ENCODE peak calls at places on chromosomes 11 and 22, in seven cellular contexts. E is GM13976; V is LoVo; I is T-helper 1 cell; R is activated T-cell treated with anti-CD3 and anti-CD28 coated beads for 48 hours; W is activated CD4-positive, CD25-positive, alpha-beta regulatory T cell; N is stimulated activated effector memory CD8-positive, alpha-beta T cell treated with anti-CD3 and anti-CD28 coated beads, Interleukin-12 subunit alpha, Interleukin-12 subunit beta, amount 100 ng/mL, for 72 hours. H is an unnamed sample.

GRCh38 chr11:72685560-72686480 is 11.6 kb upstream of the PDE2A start:
- DNase-seq in E (no peak), V (no peak), I (peak), R (peak), W (no peak), N (peak), H (no peak)

GRCh38 chr22:39959640-39960447 is at the start of gene TMA7B:
- DNase-seq in E (no peak), V (no peak), I (peak), R (no peak), W (no peak), N (no peak), H (no peak)

GRCh38 chr11:96259053-96259837 is 83.8 kb downstream of the MAML2 start:
- DNase-seq in E (no peak), V (peak), I (no peak), R (no peak), W (no peak), N (no peak), H (no peak)

GRCh38 chr11:11884774-11885481 is 43.2 kb downstream of the USP47 start:
- DNase-seq in E (peak), V (no peak), I (peak), R (no peak), W (no peak), N (no peak), H (no peak)

GRCh38 chr22:39405346-39406085 is 5.9 kb downstream of the TAB1 start:
- DNase-seq in E (no peak), V (no peak), I (no peak), R (peak), W (no peak), N (no peak), H (no peak)

GRCh38 chr22:36356708-36357694 is 30.8 kb downstream of the MYH9 start:
- DNase-seq in E (no peak), V (no peak), I (peak), R (no peak), W (no peak), N (no peak), H (no peak)

GRCh38 chr11:45773271-45774022 is 31.5 kb upstream of the SLC35C1 start:
- DNase-seq in E (no peak), V (no peak), I (no peak), R (no peak), W (no peak), N (no peak), H (no peak)

GRCh38 chr22:32042924-32043323 is at the start of gene SLC5A1:
- DNase-seq in E (no peak), V (peak), I (no peak), R (no peak), W (no peak), N (no peak), H (no peak)

GRCh38 chr22:26893034-26893710 is 235.8 kb downstream of the MIAT start:
- DNase-seq in E (no peak), V (no peak), I (no peak), R (no peak), W (no peak), N (peak), H (no peak)

GRCh38 chr22:20979243-20979809 is 2.8 kb upstream of the LZTR1 start:
- DNase-seq in E (peak), V (no peak), I (peak), R (peak), W (peak), N (no peak), H (no peak)

GRCh38 chr22:50371101-50371648 is 28.0 kb downstream of the PPP6R2 start:
- DNase-seq in E (no peak), V (no peak), I (no peak), R (no peak), W (no peak), N (no peak), H (no peak)

GRCh38 chr22:35839811-35840739 is 122.4 kb downstream of the APOL5 start:
- DNase-seq in E (no peak), V (peak), I (no peak), R (peak), W (no peak), N (no peak), H (peak)

GRCh38 chr11:85182437-85183109 is 444.6 kb downstream of the DLG2 start:
- DNase-seq in E (peak), V (peak), I (no peak), R (no peak), W (no peak), N (no peak), H (no peak)

GRCh38 chr11:107043242-107043991 is 25.1 kb upstream of the GUCY1A2 start:
- DNase-seq in E (peak), V (peak), I (peak), R (no peak), W (no peak), N (no peak), H (no peak)

GRCh38 chr11:103053997-103054396 is 38.0 kb downstream of the DCUN1D5 start:
- DNase-seq in E (no peak), V (no peak), I (no peak), R (no peak), W (no peak), N (no peak), H (no peak)

GRCh38 chr11:61377461-61378160 is 14.8 kb upstream of the TMEM216 start:
- DNase-seq in E (no peak), V (no peak), I (no peak), R (no peak), W (no peak), N (no peak), H (no peak)

H was measured in cerebellar nuclear complex.